ENCODE peak calls at places on chromosomes 16 and 17, in eight cellular contexts. P, M, N, T, A, S, J and O are unnamed samples.

GRCh38 chr17:78108726-78109488 is 19.6 kb downstream of the TMC6 start:
- DNase-seq in N (peak; percentile 12), M (no peak), J (no peak), S (peak; percentile 58), P (no peak), T (no peak), A (no peak), O (no peak)

GRCh38 chr17:76250141-76250540 is 9.8 kb upstream of the RNF157 start:
- DNase-seq in A (no peak), T (no peak), P (no peak), M (no peak), S (peak; percentile 24), N (no peak), J (no peak), O (no peak)

GRCh38 chr16:71723537-71724319 is 773 bp downstream of the PHLPP2 start:
- DNase-seq in M (peak; percentile 89), J (peak; percentile 75), P (peak; percentile 91), A (peak; percentile 30), S (peak; percentile 87), T (peak; percentile 85), N (peak; percentile 89), O (peak; percentile 56)

GRCh38 chr17:76566988-76567431 is 18.6 kb downstream of the ST6GALNAC2 start:
- DNase-seq in A (no peak), P (no peak), T (no peak), J (no peak), M (no peak), N (no peak), S (no peak), O (no peak)

GRCh38 chr16:53753431-53753830 is 49.5 kb downstream of the FTO start:
- DNase-seq in P (no peak), A (no peak), S (no peak), M (no peak), J (no peak), T (no peak), N (no peak), O (no peak)

GRCh38 chr17:10018461-10018891 is 113.4 kb upstream of the RCVRN start:
- DNase-seq in P (no peak), A (no peak), T (no peak), J (no peak), S (no peak), M (no peak), N (no peak), O (no peak)

GRCh38 chr16:47774661-47775060 is 313.5 kb downstream of the PHKB start:
- DNase-seq in A (peak; percentile 13), T (peak; percentile 58), J (no peak), S (no peak), M (no peak), N (no peak), P (no peak), O (peak; percentile 37)

GRCh38 chr17:33689725-33690124 is 396.6 kb upstream of the ASIC2 start:
- DNase-seq in S (no peak), N (no peak), J (no peak), T (no peak), M (no peak), A (no peak), P (no peak), O (no peak)

GRCh38 chr16:3094289-3095027 is 4.6 kb downstream of the ZSCAN10 start:
- DNase-seq in M (no peak), N (peak; percentile 48), A (peak; percentile 20), S (no peak), P (peak; percentile 53), T (peak; percentile 59), J (no peak), O (peak; percentile 68)

GRCh38 chr16:89973654-89974335 is 25.2 kb downstream of the DEF8 start:
- DNase-seq in A (no peak), T (no peak), P (no peak), M (no peak), J (no peak), N (no peak), S (no peak), O (no peak)

GRCh38 chr16:66521951-66522771 is 27.8 kb downstream of the TK2 start:
- DNase-seq in N (peak; percentile 86), T (peak; percentile 79), J (no peak), A (peak; percentile 70), S (no peak), M (peak; percentile 86), P (no peak), O (peak; percentile 86)

GRCh38 chr16:80806957-80807356 is 2.6 kb upstream of the CDYL2 start:
- DNase-seq in A (peak; percentile 79), T (no peak), M (no peak), J (no peak), S (no peak), N (no peak), P (no peak), O (peak; percentile 60)

GRCh38 chr17:74923538-74924249 is 379 bp upstream of the OTOP2 start:
- DNase-seq in N (peak; percentile 87), A (no peak), J (peak; percentile 79), P (peak; percentile 70), S (no peak), T (peak; percentile 81), M (peak; percentile 90), O (peak; percentile 40)

GRCh38 chr17:68719431-68719830 is 118.3 kb upstream of the FAM20A start:
- DNase-seq in P (no peak), M (no peak), N (no peak), S (no peak), T (no peak), J (no peak), A (no peak), O (peak; percentile 46)

GRCh38 chr16:5016967-5017677 is 16.6 kb downstream of the NAGPA start:
- DNase-seq in T (no peak), A (no peak), S (no peak), P (no peak), J (no peak), M (no peak), N (no peak), O (no peak)

GRCh38 chr16:72857841-72858594 is 189.9 kb downstream of the ZFHX3 start:
- DNase-seq in M (peak; percentile 43), P (no peak), N (no peak), S (no peak), T (no peak), J (no peak), A (no peak), O (no peak)

GRCh38 chr17:67212716-67213417 is 32.1 kb downstream of the HELZ start:
- DNase-seq in S (no peak), N (no peak), A (peak; percentile 56), T (no peak), M (no peak), P (no peak), J (no peak), O (no peak)

GRCh38 chr17:71628306-71628705 is 492.5 kb upstream of the SOX9 start:
- DNase-seq in S (no peak), N (no peak), A (peak; percentile 18), M (no peak), J (no peak), P (no peak), T (no peak), O (no peak)

GRCh38 chr17:48439072-48439471 is 9.1 kb upstream of the SKAP1 start:
- DNase-seq in S (no peak), P (no peak), J (no peak), A (no peak), M (no peak), T (no peak), N (no peak), O (no peak)

DNA sequence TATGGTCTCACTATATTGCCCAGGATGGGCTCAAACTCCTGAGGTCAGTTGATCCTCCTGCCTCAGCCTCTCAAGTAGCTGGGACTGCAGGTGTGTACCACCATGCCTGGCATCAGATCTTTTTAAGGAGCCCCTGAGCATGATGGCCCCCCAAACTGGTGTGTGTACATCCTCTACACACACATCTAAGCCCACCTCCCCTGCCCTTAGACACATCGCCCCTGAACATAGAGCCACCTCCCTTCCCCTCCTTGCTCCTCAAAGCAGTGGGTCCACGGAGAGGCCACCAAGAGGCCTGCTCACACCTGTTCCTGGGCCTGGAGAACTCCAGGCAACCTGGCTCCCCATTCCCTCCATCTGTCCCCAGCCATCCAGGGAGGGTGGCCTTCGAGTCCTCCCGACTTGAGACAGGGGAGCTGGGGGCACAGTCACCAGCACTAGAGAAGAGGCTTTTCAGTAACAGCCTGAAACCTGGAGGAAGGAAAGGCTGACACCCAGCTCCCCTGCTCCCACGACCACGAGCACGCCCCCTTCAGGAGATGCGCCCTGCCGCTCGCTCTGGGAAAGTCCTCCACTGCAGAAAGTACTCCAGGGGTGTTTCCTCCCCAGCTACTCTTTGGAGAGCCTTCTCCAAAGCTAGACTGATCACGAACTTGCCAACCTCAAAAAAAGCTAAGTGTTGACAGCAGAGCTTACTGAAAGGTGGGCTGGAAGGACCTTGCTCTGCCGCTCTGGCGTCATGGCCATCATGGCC is 12.6 kb upstream of the PRR29 start:
- DNase-seq in P (no peak), A (no peak), T (no peak), N (peak; percentile 50), J (no peak), S (no peak), M (no peak), O (no peak)
- TF ChIP-seq CTCF in P (no peak), A (no peak), T (no peak), N (no peak), J (peak; percentile 8), S (no peak), M (no peak), O (no peak)

GRCh38 chr17:61756561-61756960 is 106.8 kb downstream of the BRIP1 start:
- DNase-seq in N (no peak), A (no peak), M (no peak), T (no peak), P (no peak), S (no peak), J (no peak), O (no peak)
- TF ChIP-seq CTCF in N (no peak), A (no peak), M (no peak), T (no peak), P (no peak), S (no peak), J (no peak), O (no peak)

GRCh38 chr16:30142672-30143346 is 19.8 kb upstream of the MAPK3 start:
- DNase-seq in S (no peak), M (no peak), A (no peak), T (no peak), P (no peak), N (no peak), J (no peak), O (peak; percentile 13)
- TF ChIP-seq CTCF in S (no peak), M (no peak), A (no peak), T (no peak), P (no peak), N (no peak), J (no peak), O (no peak)

GRCh38 chr17:4555863-4556646 is 871 bp upstream of the MYBBP1A start:
- DNase-seq in T (no peak), N (peak; percentile 39), A (no peak), M (peak; percentile 51), S (peak; percentile 63), J (no peak), P (no peak), O (no peak)

GRCh38 chr17:4554441-4554996 is 665 bp downstream of the MYBBP1A start:
- DNase-seq in M (peak; percentile 62), A (no peak), J (peak; percentile 12), N (peak; percentile 82), T (no peak), S (peak; percentile 64), P (no peak), O (no peak)

GRCh38 chr17:4556996-4557395 is 1.8 kb upstream of the MYBBP1A start:
- DNase-seq in S (no peak), A (no peak), M (no peak), J (no peak), T (no peak), P (no peak), N (peak; percentile 37), O (no peak)

GRCh38 chr17:4553669-4554068 is 1.5 kb downstream of the MYBBP1A start:
- DNase-seq in A (no peak), P (no peak), J (peak; percentile 14), N (peak; percentile 71), S (peak; percentile 67), M (peak; percentile 57), T (no peak), O (no peak)

GRCh38 chr17:4554997-4555799 is at the start of gene MYBBP1A:
- DNase-seq in A (peak; percentile 92), J (peak; percentile 99), P (peak; percentile 99), T (peak; percentile 98), M (peak; percentile 99), S (peak; percentile 98), N (peak; percentile 99), O (peak; percentile 95)
- TF ChIP-seq CTCF in A (no peak), J (peak; percentile 13), P (peak; percentile 11), T (no peak), M (peak; percentile 34), S (no peak), N (peak; percentile 33), O (no peak)